ENCODE peak calls at places on chromosome 21, in ten cellular contexts. S is heart left ventricle, Y is GM12891, Z is tibial nerve, K is Peyer's patch, A is IMR-90, W is NB4, L is sigmoid colon, V is A549, M is upper lobe of left lung. B is an unnamed sample.

GRCh38 chr21:38448619-38449186 is 49.6 kb downstream of the ERG start:
- DNase-seq in S (no peak), Y (no peak), Z (no peak), K (no peak), A (no peak), W (peak; percentile 78), L (no peak), V (no peak), M (no peak), B (no peak)

GRCh38 chr21:37793660-37794059 is 122.6 kb downstream of the KCNJ6 start:
- DNase-seq in S (no peak), Y (no peak), Z (no peak), K (no peak), A (peak; percentile 79), W (no peak), L (no peak), V (no peak), M (no peak), B (no peak)

GRCh38 chr21:34364921-34365320 is 1.1 kb downstream of the KCNE2 start:
- DNase-seq in S (no peak), Y (no peak), Z (no peak), K (no peak), A (no peak), W (no peak), L (no peak), V (no peak), M (no peak), B (no peak)

GRCh38 chr21:34836103-34836932 is 167.5 kb downstream of the CLIC6 start:
- DNase-seq in S (no peak), Y (no peak), Z (peak; percentile 64), K (no peak), A (peak; percentile 100), W (peak; percentile 96), L (peak; percentile 90), V (peak; percentile 94), M (no peak), B (no peak)

GRCh38 chr21:15006594-15007230 is 58.1 kb downstream of the NRIP1 start:
- DNase-seq in S (no peak), Y (no peak), Z (no peak), K (no peak), A (no peak), W (no peak), L (no peak), V (no peak), M (no peak), B (no peak)

GRCh38 chr21:43364851-43365424 is 62.0 kb downstream of the SIK1 start:
- DNase-seq in S (no peak), Y (no peak), Z (no peak), K (no peak), A (no peak), W (no peak), L (no peak), V (no peak), M (peak; percentile 65), B (no peak)

GRCh38 chr21:25862112-25862511 is 127.3 kb downstream of the GABPA start:
- DNase-seq in S (no peak), Y (no peak), Z (no peak), K (no peak), A (no peak), W (no peak), L (no peak), V (no peak), M (no peak), B (no peak)

GRCh38 chr21:35051287-35051818 is 2.3 kb upstream of the RUNX1 start:
- DNase-seq in S (peak; percentile 83), Y (peak; percentile 27), Z (peak; percentile 62), K (peak; percentile 81), A (peak; percentile 80), W (peak; percentile 97), L (peak; percentile 90), V (peak; percentile 79), M (peak; percentile 88), B (peak; percentile 69)

GRCh38 chr21:39518055-39518844 is 66.5 kb downstream of the SH3BGR start:
- DNase-seq in S (no peak), Y (peak; percentile 65), Z (peak; percentile 23), K (no peak), A (peak; percentile 32), W (peak; percentile 66), L (no peak), V (peak; percentile 65), M (no peak), B (no peak)

GRCh38 chr21:42013338-42013737 is 3.2 kb upstream of the ZBTB21 start:
- DNase-seq in S (no peak), Y (no peak), Z (no peak), K (no peak), A (no peak), W (no peak), L (no peak), V (no peak), M (no peak), B (no peak)

GRCh38 chr21:42040411-42041180 is 30.4 kb upstream of the ZBTB21 start:
- DNase-seq in S (no peak), Y (no peak), Z (no peak), K (no peak), A (peak; percentile 100), W (no peak), L (peak; percentile 74), V (peak; percentile 58), M (no peak), B (no peak)

GRCh38 chr21:15671188-15671587 is 58.6 kb upstream of the USP25 start:
- DNase-seq in S (no peak), Y (peak; percentile 6), Z (no peak), K (no peak), A (no peak), W (no peak), L (no peak), V (no peak), M (no peak), B (no peak)

GRCh38 chr21:41186763-41187536 is 19.0 kb downstream of the BACE2 start:
- DNase-seq in S (no peak), Y (no peak), Z (no peak), K (no peak), A (no peak), W (no peak), L (no peak), V (no peak), M (no peak), B (no peak)

GRCh38 chr21:44801468-44802395 is at the start of gene UBE2G2:
- DNase-seq in S (peak; percentile 88), Y (peak; percentile 98), Z (peak; percentile 57), K (peak; percentile 78), A (peak; percentile 65), W (peak; percentile 87), L (peak; percentile 87), V (peak; percentile 75), M (peak; percentile 99), B (peak; percentile 70)
- TF ChIP-seq POLR2A in S (peak; percentile 83), Y (peak; percentile 81), Z (peak; percentile 49), K (peak; percentile 44), A (peak; percentile 39), W (peak; percentile 88), L (peak; percentile 65), V (no peak), M (no peak), B (no peak)

DNA sequence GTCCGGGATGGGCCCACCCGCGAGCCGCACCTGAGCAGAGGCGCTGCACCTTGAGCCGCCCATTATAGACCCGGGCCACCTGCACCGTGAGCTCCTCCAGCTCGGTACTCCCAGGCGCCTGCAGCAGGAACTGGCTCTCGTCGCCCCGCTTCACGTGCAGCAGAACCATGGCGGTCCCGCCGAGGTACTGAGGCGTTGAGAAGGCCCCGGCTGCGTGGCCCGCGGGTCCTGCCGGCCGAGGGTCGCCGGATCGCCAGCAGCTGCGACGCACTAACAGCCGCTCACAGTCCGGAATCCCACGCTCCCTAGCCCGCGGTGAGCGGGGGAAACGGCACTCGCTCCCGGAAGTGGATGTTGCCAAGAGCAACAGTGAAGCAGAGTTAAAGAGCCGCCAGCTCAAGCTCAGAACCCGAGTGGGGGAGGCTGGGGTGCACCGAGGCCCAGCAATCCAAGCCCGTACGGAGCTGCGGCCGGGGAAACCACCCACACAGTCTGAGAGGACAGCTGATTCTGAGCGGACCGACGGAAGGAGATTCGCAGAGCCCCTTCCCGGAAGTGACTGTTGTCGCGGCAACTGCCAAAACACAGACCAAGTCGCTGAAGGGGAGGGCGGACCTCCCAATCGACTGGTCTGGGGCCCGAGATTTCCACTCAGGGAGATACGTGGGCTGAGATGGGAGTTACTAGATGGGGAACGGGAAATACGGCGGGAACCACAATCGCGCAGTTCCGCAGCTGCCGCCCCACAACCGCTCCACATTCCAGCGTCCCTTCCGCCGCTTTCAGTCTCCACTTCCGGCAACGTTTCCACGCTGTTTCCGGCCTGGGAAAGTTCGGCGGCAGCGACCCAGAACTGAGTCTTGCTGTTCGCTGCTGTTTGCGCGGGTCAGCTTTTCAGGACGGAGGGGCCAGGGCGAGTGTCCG is at the start of gene CFAP298:
- DNase-seq in S (peak; percentile 89), Y (peak; percentile 84), Z (peak; percentile 73), K (peak; percentile 78), A (peak; percentile 95), W (peak; percentile 91), L (peak; percentile 91), V (peak; percentile 92), M (peak; percentile 91), B (peak; percentile 66)
- TF ChIP-seq POLR2A in S (no peak), Y (peak; percentile 53), Z (peak; percentile 13), K (peak; percentile 27), A (peak; percentile 73), W (peak; percentile 28), L (no peak), V (peak; percentile 75), M (no peak), B (no peak)

DNA sequence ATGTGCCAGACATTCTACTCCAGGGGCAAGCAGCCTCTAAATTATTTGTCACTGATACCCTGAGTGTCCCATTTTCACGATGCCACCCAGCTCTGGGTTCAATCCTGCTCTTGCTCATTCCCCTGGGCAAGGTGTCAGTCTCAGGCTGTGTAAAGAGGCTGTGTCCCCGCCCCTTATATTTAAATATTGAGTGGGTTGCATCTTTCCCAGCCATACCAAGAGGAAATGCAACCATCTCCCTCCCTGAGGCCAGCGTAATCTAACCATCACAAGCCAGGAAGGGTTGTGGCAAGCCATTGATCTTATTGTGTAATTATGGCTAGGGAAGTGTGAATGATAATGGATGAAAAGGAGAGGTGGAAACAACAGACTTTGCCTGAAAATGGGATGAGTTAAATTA is 54.7 kb upstream of the CLDN14 start:
- DNase-seq in S (no peak), Y (no peak), Z (no peak), K (no peak), A (no peak), W (no peak), L (no peak), V (no peak), M (no peak), B (no peak)
- TF ChIP-seq POLR2A in S (no peak), Y (no peak), Z (no peak), K (no peak), A (no peak), W (no peak), L (no peak), V (no peak), M (no peak), B (no peak)

GRCh38 chr21:46285761-46286667 is at the start of gene YBEY:
- DNase-seq in S (peak; percentile 93), Y (peak; percentile 94), Z (peak; percentile 74), K (peak; percentile 84), A (peak; percentile 91), W (peak; percentile 92), L (peak; percentile 94), V (peak; percentile 92), M (peak; percentile 98), B (peak; percentile 79)
- TF ChIP-seq POLR2A in S (peak; percentile 72), Y (peak; percentile 69), Z (no peak), K (peak; percentile 75), A (peak; percentile 71), W (peak; percentile 63), L (peak; percentile 71), V (peak; percentile 73), M (no peak), B (peak; percentile 57)

B was measured in breast epithelium.